ENCODE peak calls at places on chromosomes 1 and 21, in nine cellular contexts. D, X, I, H, C, N, T, U and A are unnamed samples.

GRCh38 chr1:99264201-99265021 is at the start of gene PLPPR4:
- DNase-seq in N (peak), I (peak), C (peak), H (peak), D (no peak), T (peak), U (peak), X (no peak), A (peak)

GRCh38 chr1:10722803-10723202 is 73.6 kb downstream of the CASZ1 start:
- DNase-seq in U (no peak), C (no peak), H (no peak), N (no peak), T (no peak), D (no peak), X (no peak), I (no peak), A (no peak)

GRCh38 chr1:147389532-147390184 is 147.2 kb downstream of the CHD1L start:
- DNase-seq in U (peak), H (no peak), T (peak), I (peak), C (no peak), D (peak), X (no peak), N (peak), A (peak)

GRCh38 chr1:32353886-32354570 is 8.3 kb downstream of the FAM229A start:
- DNase-seq in U (no peak), H (peak), X (peak), T (peak), N (peak), C (no peak), D (no peak), I (peak), A (no peak)

GRCh38 chr1:113929750-113930498 is 800 bp downstream of the HIPK1 start:
- DNase-seq in T (no peak), I (peak), U (peak), N (peak), X (no peak), C (peak), H (peak), D (peak), A (peak)

GRCh38 chr1:184143449-184143848 is 91.9 kb downstream of the TSEN15 start:
- DNase-seq in D (no peak), I (peak), X (no peak), U (no peak), C (no peak), T (no peak), H (no peak), N (peak), A (no peak)

GRCh38 chr1:243482237-243483022 is 226.6 kb downstream of the SDCCAG8 start:
- DNase-seq in N (peak), C (no peak), T (peak), D (no peak), I (peak), X (no peak), U (peak), H (peak), A (peak)

GRCh38 chr1:161549652-161550051 is at the start of gene FCGR3A:
- DNase-seq in X (no peak), D (no peak), I (no peak), C (no peak), N (no peak), H (no peak), T (no peak), U (no peak), A (no peak)

GRCh38 chr1:167185062-167185461 is 35.6 kb upstream of the POU2F1 start:
- DNase-seq in N (no peak), X (no peak), I (no peak), H (no peak), T (no peak), C (no peak), U (no peak), D (no peak), A (no peak)

GRCh38 chr1:232577809-232578208 is 52.1 kb downstream of the SIPA1L2 start:
- DNase-seq in D (no peak), I (no peak), C (no peak), H (no peak), U (no peak), X (no peak), N (no peak), T (no peak), A (no peak)

GRCh38 chr1:45050931-45051748 is 39.1 kb downstream of the UROD start:
- DNase-seq in D (no peak), N (no peak), I (no peak), U (no peak), H (no peak), T (no peak), C (no peak), X (no peak), A (no peak)

GRCh38 chr1:75855010-75855409 is 58.3 kb downstream of the MSH4 start:
- DNase-seq in T (peak), N (peak), U (no peak), I (peak), C (no peak), D (no peak), H (no peak), X (no peak), A (peak)

GRCh38 chr1:84246228-84246627 is 55.3 kb upstream of the SAMD13 start:
- DNase-seq in I (no peak), H (no peak), U (no peak), C (no peak), D (no peak), T (no peak), N (no peak), X (no peak), A (no peak)

GRCh38 chr1:212609701-212610574 is 1.4 kb downstream of the ATF3 start:
- DNase-seq in X (no peak), D (no peak), N (no peak), C (no peak), T (peak), U (no peak), H (no peak), I (no peak), A (no peak)

GRCh38 chr1:209823143-209824041 is 4.4 kb upstream of the UTP25 start:
- DNase-seq in C (peak), D (peak), T (peak), X (no peak), I (peak), H (no peak), U (no peak), N (peak), A (peak)

GRCh38 chr1:158969855-158970254 is 38.5 kb downstream of the PYHIN1 start:
- DNase-seq in D (no peak), T (no peak), C (no peak), N (no peak), I (no peak), U (no peak), H (no peak), X (no peak), A (peak)

GRCh38 chr21:33308586-33309490 is 15.9 kb upstream of the IFNAR1 start:
- DNase-seq in N (peak), X (no peak), D (peak), C (peak), I (no peak), T (peak), H (no peak), U (peak), A (peak)

GRCh38 chr1:10509823-10510509 is 35.2 kb downstream of the PEX14 start:
- DNase-seq in X (no peak), T (no peak), I (no peak), U (no peak), N (no peak), H (no peak), C (no peak), D (no peak), A (no peak)

GRCh38 chr1:175471039-175471800 is 272.2 kb downstream of the TNR start:
- DNase-seq in I (no peak), U (no peak), H (peak), D (peak), N (no peak), T (peak), C (no peak), X (no peak), A (peak)

GRCh38 chr1:15966081-15966955 is 9.6 kb downstream of the ZBTB17 start:
- DNase-seq in T (peak), C (no peak), X (no peak), U (no peak), N (peak), I (peak), D (peak), H (no peak), A (peak)

GRCh38 chr1:109091196-109092193 is 931 bp downstream of the TMEM167B start:
- DNase-seq in I (peak), C (no peak), H (no peak), U (no peak), X (no peak), N (peak), D (peak), T (peak), A (peak)

GRCh38 chr21:40254540-40255455 is 387.6 kb downstream of the PCP4 start:
- DNase-seq in U (no peak), D (no peak), C (no peak), T (peak), N (no peak), I (no peak), X (peak), H (no peak), A (peak)

GRCh38 chr1:46065405-46065804 is 67.0 kb downstream of the PIK3R3 start:
- DNase-seq in X (no peak), N (no peak), C (no peak), D (peak), I (no peak), U (no peak), T (no peak), H (no peak), A (peak)

GRCh38 chr1:12677565-12677964 is 33.7 kb downstream of the AADACL4 start:
- DNase-seq in X (no peak), H (no peak), N (no peak), D (no peak), I (no peak), T (no peak), C (no peak), U (no peak), A (no peak)

GRCh38 chr1:1778827-1779675 is 781 bp upstream of the NADK start:
- DNase-seq in T (no peak), I (no peak), N (no peak), D (peak), H (no peak), U (peak), C (peak), X (no peak), A (peak)

GRCh38 chr1:176996455-176997090 is 167.9 kb downstream of the ASTN1 start:
- DNase-seq in X (no peak), D (no peak), U (no peak), T (peak), C (no peak), H (no peak), N (peak), I (no peak), A (no peak)

GRCh38 chr1:198272492-198272891 is 115.7 kb downstream of the NEK7 start:
- DNase-seq in D (no peak), H (no peak), C (no peak), U (no peak), I (peak), N (peak), X (no peak), T (peak), A (no peak)

GRCh38 chr1:92299477-92300125 is 742 bp downstream of the RPAP2 start:
- DNase-seq in C (no peak), H (no peak), D (peak), X (no peak), I (peak), U (no peak), T (no peak), N (peak), A (peak)

GRCh38 chr1:246724001-246724724 is at the start of gene SCCPDH:
- DNase-seq in I (peak), N (peak), H (peak), T (peak), D (peak), X (no peak), U (peak), C (peak), A (peak)

DNA sequence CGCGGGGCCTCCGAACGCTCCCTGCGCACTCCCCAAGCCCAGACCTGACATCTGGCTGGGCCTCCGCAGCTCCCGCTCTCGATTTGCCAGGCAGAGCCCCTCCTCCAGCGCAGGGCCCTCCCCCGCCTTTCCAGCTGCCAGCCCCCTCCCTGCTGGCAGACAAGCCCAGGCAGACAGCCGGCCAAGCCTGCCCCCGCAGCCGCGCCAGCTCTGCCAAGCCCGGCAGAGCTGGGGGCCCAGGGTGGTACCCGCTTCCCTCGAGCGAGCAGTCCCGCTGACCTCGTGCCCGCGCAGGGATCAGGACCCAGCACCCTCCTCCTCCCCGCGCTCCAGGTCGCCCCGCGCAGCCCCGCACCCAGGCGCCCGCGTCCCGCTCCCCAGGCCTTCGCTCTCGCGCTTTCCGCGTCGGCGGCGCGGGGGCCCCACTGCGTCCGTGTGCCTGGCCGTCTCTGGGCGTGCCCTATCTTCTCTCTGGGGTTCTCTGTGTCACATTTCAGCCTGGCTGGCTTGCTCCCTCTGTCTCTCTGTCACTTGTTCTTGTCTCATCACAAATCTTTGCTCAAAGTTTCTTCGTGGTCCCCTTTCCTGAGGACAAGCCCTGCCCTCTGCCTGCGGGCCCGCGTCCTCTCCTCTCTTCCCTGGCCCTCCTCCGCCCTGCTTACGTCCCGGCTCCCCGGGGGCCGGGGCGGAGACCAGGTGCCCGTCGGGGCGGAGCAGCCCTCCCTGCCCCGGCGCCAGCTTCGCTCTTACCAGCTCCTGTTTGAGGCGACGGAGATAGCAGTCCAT is 566 bp downstream of the INKA2 start:
- DNase-seq in U (peak), T (peak), C (peak), N (peak), D (peak), I (peak), H (peak), X (no peak), A (peak)
- TF ChIP-seq CTCF in U (no peak), T (no peak), C (no peak), N (no peak), D (no peak), I (peak), H (no peak), X (no peak), A (no peak)

GRCh38 chr1:107867892-107868291 is 97.1 kb downstream of the VAV3 start:
- DNase-seq in X (no peak), H (no peak), C (no peak), D (no peak), U (no peak), T (no peak), N (no peak), I (no peak), A (no peak)

GRCh38 chr1:107863342-107863741 is 101.6 kb downstream of the VAV3 start:
- DNase-seq in C (no peak), H (no peak), D (no peak), U (no peak), I (no peak), T (no peak), N (no peak), X (no peak), A (no peak)

GRCh38 chr1:107867422-107867821 is 97.6 kb downstream of the VAV3 start:
- DNase-seq in I (no peak), N (no peak), X (no peak), H (no peak), T (no peak), C (no peak), D (no peak), U (no peak), A (no peak)

GRCh38 chr1:107865627-107866026 is 99.4 kb downstream of the VAV3 start:
- DNase-seq in T (no peak), C (no peak), D (no peak), U (no peak), H (no peak), I (no peak), X (no peak), N (no peak), A (no peak)

DNA sequence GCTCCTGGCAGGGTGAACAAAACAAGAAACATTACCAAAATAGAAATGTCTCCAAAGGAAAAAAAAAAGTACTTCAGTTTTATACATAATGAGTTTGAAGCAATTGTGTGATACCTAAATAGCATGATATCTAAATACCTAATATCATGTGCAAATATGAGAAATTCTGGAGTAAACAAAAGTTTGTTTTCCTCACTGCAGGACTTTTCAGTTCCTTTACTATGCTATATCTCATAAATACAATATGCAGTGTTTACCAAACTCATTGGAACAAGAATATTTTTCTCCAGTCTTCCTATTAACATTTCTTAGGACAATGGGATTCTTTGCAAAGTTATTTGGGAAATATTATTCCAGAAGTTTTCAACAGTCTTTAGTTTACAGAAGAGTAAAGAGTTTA is 98.1 kb downstream of the VAV3 start:
- DNase-seq in U (no peak), X (no peak), H (no peak), T (no peak), D (no peak), I (no peak), C (no peak), N (no peak), A (no peak)
- H3K4me3 ChIP-seq in U (no peak), X (no peak), H (no peak), T (no peak), D (no peak), I (no peak), C (no peak), N (no peak), A (no peak)

GRCh38 chr21:44833663-44834062 is 15.8 kb upstream of the SUMO3 start:
- DNase-seq in I (no peak), N (no peak), T (no peak), D (no peak), H (no peak), C (no peak), U (no peak), X (no peak), A (no peak)

GRCh38 chr21:44836349-44836665 is 18.4 kb upstream of the SUMO3 start:
- DNase-seq in I (no peak), N (no peak), T (no peak), X (no peak), U (no peak), D (no peak), H (no peak), C (no peak), A (no peak)

GRCh38 chr21:44835647-44835973 is 17.7 kb upstream of the SUMO3 start:
- DNase-seq in D (no peak), T (no peak), U (no peak), N (no peak), H (no peak), I (no peak), C (no peak), X (no peak), A (no peak)

GRCh38 chr21:44834231-44834950 is 16.5 kb upstream of the SUMO3 start:
- DNase-seq in X (no peak), T (no peak), C (no peak), N (no peak), H (no peak), D (no peak), I (no peak), U (no peak), A (no peak)

DNA sequence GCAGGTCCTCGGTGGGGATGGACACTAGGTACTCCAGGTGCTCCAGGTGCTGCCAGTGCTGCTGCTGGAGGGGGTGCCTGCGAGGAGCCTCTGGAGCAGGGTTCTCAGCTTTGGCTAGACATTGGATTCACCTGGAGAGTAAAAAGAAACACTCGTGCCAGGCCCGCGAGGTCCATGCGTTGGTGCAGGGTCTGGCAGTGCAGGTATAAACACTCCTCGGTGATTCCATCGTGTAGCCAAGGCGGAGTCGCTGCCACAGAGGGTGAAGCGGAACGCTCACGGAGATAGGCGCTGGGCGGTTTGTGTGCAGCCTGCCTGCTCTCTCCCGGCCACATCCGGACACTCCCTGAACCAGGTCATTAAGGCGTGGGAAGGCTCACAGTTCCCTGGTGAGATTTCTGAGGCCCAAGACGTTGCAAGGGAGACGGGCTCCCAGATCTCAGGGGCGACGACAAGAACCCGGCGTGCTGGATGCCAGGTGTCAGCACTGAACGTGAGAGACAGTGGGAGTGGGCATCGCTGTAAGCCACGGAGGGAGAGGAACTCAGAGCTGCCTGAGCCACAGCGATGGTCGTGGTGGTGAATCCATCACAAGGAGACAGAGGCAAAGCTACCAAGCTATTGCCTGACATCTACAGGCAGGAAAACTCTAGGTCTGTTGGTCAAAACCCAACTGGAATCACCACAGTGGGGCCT is 17.2 kb upstream of the SUMO3 start:
- DNase-seq in N (no peak), T (no peak), U (no peak), I (no peak), D (no peak), C (no peak), X (no peak), H (no peak), A (no peak)
- TF ChIP-seq CTCF in N (no peak), T (no peak), U (peak), I (no peak), D (no peak), C (no peak), X (no peak), H (no peak), A (no peak)

GRCh38 chr1:155126494-155127104 is 1.1 kb upstream of the EFNA1 start:
- DNase-seq in H (no peak), D (peak), N (no peak), C (peak), T (peak), U (no peak), X (no peak), I (no peak), A (peak)

GRCh38 chr1:155125946-155126493 is 1.7 kb upstream of the EFNA1 start:
- DNase-seq in N (peak), C (peak), I (peak), D (no peak), H (peak), T (peak), X (no peak), U (no peak), A (peak)

GRCh38 chr1:155124503-155125463 is 2.9 kb upstream of the EFNA1 start:
- DNase-seq in I (peak), X (no peak), T (peak), H (no peak), D (no peak), U (no peak), N (peak), C (no peak), A (peak)

GRCh38 chr1:155127105-155127671 is 488 bp upstream of the EFNA1 start:
- DNase-seq in N (peak), I (peak), C (peak), H (peak), X (no peak), U (no peak), D (no peak), T (peak), A (peak)

GRCh38 chr1:155125511-155125945 is 2.1 kb upstream of the EFNA1 start:
- DNase-seq in H (no peak), C (no peak), N (no peak), I (no peak), T (no peak), U (no peak), D (no peak), X (no peak), A (peak)
- H3K4me3 ChIP-seq in H (no peak), C (no peak), N (no peak), I (no peak), T (no peak), U (no peak), D (no peak), X (no peak), A (no peak)